ENCODE peak calls at places on chromosomes 2 and 18, in nine cellular contexts. One of them, this sample, is unnamed.

GRCh38 chr2:36965751-36966369 is 476 bp downstream of the STRN start:
- DNase-seq in H54: peak
- DNase-seq in glomerular endothelial cell: no peak
- DNase-seq in C1 segment of cervical spinal cord: no peak
- DNase-seq in RWPE1: peak
- DNase-seq in SW 1271: peak
- DNase-seq in activated CD8-positive, alpha-beta T cell treated with anti-CD3 and anti-CD28 coated beads, Interleukin-2, amount 10 ng/mL, durations not matched to agents 7 days and 5 days: peak
- DNase-seq in Calu3: peak
- DNase-seq in NCI-H446: peak
- DNase-seq in this sample: peak

GRCh38 chr2:11370377-11371098 is 26.1 kb upstream of the ROCK2 start:
- DNase-seq in C1 segment of cervical spinal cord: no peak
- DNase-seq in SW 1271: no peak
- DNase-seq in activated CD8-positive, alpha-beta T cell treated with anti-CD3 and anti-CD28 coated beads, Interleukin-2, amount 10 ng/mL, durations not matched to agents 7 days and 5 days: no peak
- DNase-seq in NCI-H446: no peak
- DNase-seq in RWPE1: peak
- DNase-seq in H54: no peak
- DNase-seq in glomerular endothelial cell: no peak
- DNase-seq in Calu3: peak
- DNase-seq in this sample: no peak

GRCh38 chr18:42298744-42299685 is 344.0 kb downstream of the PIK3C3 start:
- DNase-seq in activated CD8-positive, alpha-beta T cell treated with anti-CD3 and anti-CD28 coated beads, Interleukin-2, amount 10 ng/mL, durations not matched to agents 7 days and 5 days: peak
- DNase-seq in NCI-H446: peak
- DNase-seq in RWPE1: peak
- DNase-seq in SW 1271: peak
- DNase-seq in C1 segment of cervical spinal cord: peak
- DNase-seq in Calu3: peak
- DNase-seq in glomerular endothelial cell: peak
- DNase-seq in H54: peak
- DNase-seq in this sample: peak

GRCh38 chr2:229412686-229413085 is 141.6 kb upstream of the PID1 start:
- DNase-seq in H54: no peak
- DNase-seq in SW 1271: no peak
- DNase-seq in C1 segment of cervical spinal cord: no peak
- DNase-seq in glomerular endothelial cell: no peak
- DNase-seq in activated CD8-positive, alpha-beta T cell treated with anti-CD3 and anti-CD28 coated beads, Interleukin-2, amount 10 ng/mL, durations not matched to agents 7 days and 5 days: no peak
- DNase-seq in Calu3: no peak
- DNase-seq in NCI-H446: no peak
- DNase-seq in RWPE1: no peak
- DNase-seq in this sample: no peak

GRCh38 chr2:232897971-232898408 is 27.9 kb downstream of the SNORC start:
- DNase-seq in RWPE1: no peak
- DNase-seq in SW 1271: no peak
- DNase-seq in activated CD8-positive, alpha-beta T cell treated with anti-CD3 and anti-CD28 coated beads, Interleukin-2, amount 10 ng/mL, durations not matched to agents 7 days and 5 days: no peak
- DNase-seq in H54: no peak
- DNase-seq in Calu3: no peak
- DNase-seq in C1 segment of cervical spinal cord: no peak
- DNase-seq in NCI-H446: no peak
- DNase-seq in glomerular endothelial cell: no peak
- DNase-seq in this sample: no peak

GRCh38 chr2:177610813-177611212 is 218.2 kb downstream of the AGPS start:
- DNase-seq in RWPE1: no peak
- DNase-seq in C1 segment of cervical spinal cord: no peak
- DNase-seq in SW 1271: no peak
- DNase-seq in activated CD8-positive, alpha-beta T cell treated with anti-CD3 and anti-CD28 coated beads, Interleukin-2, amount 10 ng/mL, durations not matched to agents 7 days and 5 days: no peak
- DNase-seq in glomerular endothelial cell: no peak
- DNase-seq in NCI-H446: no peak
- DNase-seq in Calu3: no peak
- DNase-seq in H54: no peak
- DNase-seq in this sample: no peak

GRCh38 chr2:234329202-234329930 is 167.5 kb downstream of the ARL4C start:
- DNase-seq in RWPE1: no peak
- DNase-seq in H54: no peak
- DNase-seq in C1 segment of cervical spinal cord: no peak
- DNase-seq in activated CD8-positive, alpha-beta T cell treated with anti-CD3 and anti-CD28 coated beads, Interleukin-2, amount 10 ng/mL, durations not matched to agents 7 days and 5 days: no peak
- DNase-seq in Calu3: peak
- DNase-seq in NCI-H446: no peak
- DNase-seq in glomerular endothelial cell: no peak
- DNase-seq in SW 1271: no peak
- DNase-seq in this sample: no peak

GRCh38 chr2:29723255-29724001 is 198.0 kb downstream of the ALK start:
- DNase-seq in glomerular endothelial cell: no peak
- DNase-seq in RWPE1: no peak
- DNase-seq in activated CD8-positive, alpha-beta T cell treated with anti-CD3 and anti-CD28 coated beads, Interleukin-2, amount 10 ng/mL, durations not matched to agents 7 days and 5 days: no peak
- DNase-seq in Calu3: peak
- DNase-seq in C1 segment of cervical spinal cord: no peak
- DNase-seq in NCI-H446: no peak
- DNase-seq in H54: no peak
- DNase-seq in SW 1271: no peak
- DNase-seq in this sample: peak

GRCh38 chr2:183665976-183666375 is 541.7 kb downstream of the NUP35 start:
- DNase-seq in H54: no peak
- DNase-seq in SW 1271: no peak
- DNase-seq in RWPE1: no peak
- DNase-seq in NCI-H446: peak
- DNase-seq in glomerular endothelial cell: no peak
- DNase-seq in activated CD8-positive, alpha-beta T cell treated with anti-CD3 and anti-CD28 coated beads, Interleukin-2, amount 10 ng/mL, durations not matched to agents 7 days and 5 days: no peak
- DNase-seq in Calu3: no peak
- DNase-seq in C1 segment of cervical spinal cord: no peak
- DNase-seq in this sample: no peak

GRCh38 chr18:39380823-39381222 is 1815.2 kb upstream of the CELF4 start:
- DNase-seq in SW 1271: no peak
- DNase-seq in Calu3: no peak
- DNase-seq in glomerular endothelial cell: no peak
- DNase-seq in RWPE1: no peak
- DNase-seq in H54: no peak
- DNase-seq in activated CD8-positive, alpha-beta T cell treated with anti-CD3 and anti-CD28 coated beads, Interleukin-2, amount 10 ng/mL, durations not matched to agents 7 days and 5 days: no peak
- DNase-seq in NCI-H446: no peak
- DNase-seq in C1 segment of cervical spinal cord: no peak
- DNase-seq in this sample: no peak

GRCh38 chr2:84942964-84943421 is 28.0 kb upstream of the KCMF1 start:
- DNase-seq in glomerular endothelial cell: no peak
- DNase-seq in Calu3: no peak
- DNase-seq in SW 1271: no peak
- DNase-seq in RWPE1: no peak
- DNase-seq in C1 segment of cervical spinal cord: no peak
- DNase-seq in H54: no peak
- DNase-seq in NCI-H446: no peak
- DNase-seq in activated CD8-positive, alpha-beta T cell treated with anti-CD3 and anti-CD28 coated beads, Interleukin-2, amount 10 ng/mL, durations not matched to agents 7 days and 5 days: no peak
- DNase-seq in this sample: peak

GRCh38 chr2:41042343-41042742 is 590.5 kb upstream of the SLC8A1 start:
- DNase-seq in Calu3: no peak
- DNase-seq in H54: no peak
- DNase-seq in C1 segment of cervical spinal cord: no peak
- DNase-seq in activated CD8-positive, alpha-beta T cell treated with anti-CD3 and anti-CD28 coated beads, Interleukin-2, amount 10 ng/mL, durations not matched to agents 7 days and 5 days: no peak
- DNase-seq in glomerular endothelial cell: no peak
- DNase-seq in NCI-H446: no peak
- DNase-seq in SW 1271: no peak
- DNase-seq in RWPE1: no peak
- DNase-seq in this sample: no peak

GRCh38 chr2:101873543-101873942 is 118.2 kb upstream of the IL1R2 start:
- DNase-seq in glomerular endothelial cell: no peak
- DNase-seq in C1 segment of cervical spinal cord: no peak
- DNase-seq in activated CD8-positive, alpha-beta T cell treated with anti-CD3 and anti-CD28 coated beads, Interleukin-2, amount 10 ng/mL, durations not matched to agents 7 days and 5 days: no peak
- DNase-seq in H54: no peak
- DNase-seq in NCI-H446: peak
- DNase-seq in SW 1271: no peak
- DNase-seq in RWPE1: no peak
- DNase-seq in Calu3: no peak
- DNase-seq in this sample: no peak

GRCh38 chr2:190578158-190579057 is 43.9 kb upstream of the NEMP2 start:
- DNase-seq in SW 1271: no peak
- DNase-seq in H54: no peak
- DNase-seq in glomerular endothelial cell: no peak
- DNase-seq in Calu3: peak
- DNase-seq in C1 segment of cervical spinal cord: no peak
- DNase-seq in RWPE1: peak
- DNase-seq in activated CD8-positive, alpha-beta T cell treated with anti-CD3 and anti-CD28 coated beads, Interleukin-2, amount 10 ng/mL, durations not matched to agents 7 days and 5 days: peak
- DNase-seq in NCI-H446: no peak
- DNase-seq in this sample: no peak

GRCh38 chr2:37318401-37318800 is 6.2 kb downstream of the PRKD3 start:
- DNase-seq in NCI-H446: no peak
- DNase-seq in RWPE1: no peak
- DNase-seq in C1 segment of cervical spinal cord: no peak
- DNase-seq in activated CD8-positive, alpha-beta T cell treated with anti-CD3 and anti-CD28 coated beads, Interleukin-2, amount 10 ng/mL, durations not matched to agents 7 days and 5 days: no peak
- DNase-seq in SW 1271: no peak
- DNase-seq in Calu3: no peak
- DNase-seq in glomerular endothelial cell: no peak
- DNase-seq in H54: no peak
- DNase-seq in this sample: peak

GRCh38 chr18:10724666-10725065 is 198.8 kb downstream of the NAPG start:
- DNase-seq in NCI-H446: no peak
- DNase-seq in H54: no peak
- DNase-seq in Calu3: no peak
- DNase-seq in RWPE1: no peak
- DNase-seq in C1 segment of cervical spinal cord: no peak
- DNase-seq in SW 1271: no peak
- DNase-seq in activated CD8-positive, alpha-beta T cell treated with anti-CD3 and anti-CD28 coated beads, Interleukin-2, amount 10 ng/mL, durations not matched to agents 7 days and 5 days: no peak
- DNase-seq in glomerular endothelial cell: no peak
- DNase-seq in this sample: no peak

GRCh38 chr2:54455584-54456525 is at the start of gene SPTBN1:
- DNase-seq in Calu3: peak
- DNase-seq in activated CD8-positive, alpha-beta T cell treated with anti-CD3 and anti-CD28 coated beads, Interleukin-2, amount 10 ng/mL, durations not matched to agents 7 days and 5 days: no peak
- DNase-seq in H54: peak
- DNase-seq in C1 segment of cervical spinal cord: peak
- DNase-seq in SW 1271: peak
- DNase-seq in NCI-H446: peak
- DNase-seq in glomerular endothelial cell: no peak
- DNase-seq in RWPE1: peak
- DNase-seq in this sample: peak

GRCh38 chr2:151237422-151238012 is 24.1 kb downstream of the RBM43 start:
- DNase-seq in SW 1271: no peak
- DNase-seq in H54: peak
- DNase-seq in glomerular endothelial cell: no peak
- DNase-seq in NCI-H446: no peak
- DNase-seq in Calu3: peak
- DNase-seq in RWPE1: no peak
- DNase-seq in activated CD8-positive, alpha-beta T cell treated with anti-CD3 and anti-CD28 coated beads, Interleukin-2, amount 10 ng/mL, durations not matched to agents 7 days and 5 days: no peak
- DNase-seq in C1 segment of cervical spinal cord: no peak
- DNase-seq in this sample: no peak

GRCh38 chr2:104755026-104755856 is 98.7 kb upstream of the POU3F3 start:
- DNase-seq in RWPE1: no peak
- DNase-seq in NCI-H446: no peak
- DNase-seq in Calu3: no peak
- DNase-seq in activated CD8-positive, alpha-beta T cell treated with anti-CD3 and anti-CD28 coated beads, Interleukin-2, amount 10 ng/mL, durations not matched to agents 7 days and 5 days: no peak
- DNase-seq in H54: no peak
- DNase-seq in glomerular endothelial cell: no peak
- DNase-seq in C1 segment of cervical spinal cord: no peak
- DNase-seq in SW 1271: no peak
- DNase-seq in this sample: no peak

GRCh38 chr2:104856086-104856972 is 2.4 kb downstream of the POU3F3 start:
- DNase-seq in activated CD8-positive, alpha-beta T cell treated with anti-CD3 and anti-CD28 coated beads, Interleukin-2, amount 10 ng/mL, durations not matched to agents 7 days and 5 days: no peak
- DNase-seq in SW 1271: no peak
- DNase-seq in RWPE1: no peak
- DNase-seq in H54: no peak
- DNase-seq in glomerular endothelial cell: no peak
- DNase-seq in NCI-H446: no peak
- DNase-seq in Calu3: no peak
- DNase-seq in C1 segment of cervical spinal cord: no peak
- DNase-seq in this sample: peak

GRCh38 chr2:179285060-179285459 is 20.4 kb upstream of the SESTD1 start:
- DNase-seq in glomerular endothelial cell: no peak
- DNase-seq in Calu3: no peak
- DNase-seq in H54: no peak
- DNase-seq in NCI-H446: no peak
- DNase-seq in C1 segment of cervical spinal cord: no peak
- DNase-seq in activated CD8-positive, alpha-beta T cell treated with anti-CD3 and anti-CD28 coated beads, Interleukin-2, amount 10 ng/mL, durations not matched to agents 7 days and 5 days: no peak
- DNase-seq in RWPE1: no peak
- DNase-seq in SW 1271: no peak
- DNase-seq in this sample: no peak

GRCh38 chr2:18209934-18210639 is 331.6 kb downstream of the KCNS3 start:
- DNase-seq in H54: no peak
- DNase-seq in Calu3: no peak
- DNase-seq in glomerular endothelial cell: no peak
- DNase-seq in C1 segment of cervical spinal cord: no peak
- DNase-seq in SW 1271: no peak
- DNase-seq in NCI-H446: no peak
- DNase-seq in RWPE1: peak
- DNase-seq in activated CD8-positive, alpha-beta T cell treated with anti-CD3 and anti-CD28 coated beads, Interleukin-2, amount 10 ng/mL, durations not matched to agents 7 days and 5 days: no peak
- DNase-seq in this sample: no peak

GRCh38 chr18:22912835-22913234 is 20.3 kb upstream of the RBBP8 start:
- DNase-seq in C1 segment of cervical spinal cord: no peak
- DNase-seq in glomerular endothelial cell: no peak
- DNase-seq in H54: no peak
- DNase-seq in Calu3: no peak
- DNase-seq in activated CD8-positive, alpha-beta T cell treated with anti-CD3 and anti-CD28 coated beads, Interleukin-2, amount 10 ng/mL, durations not matched to agents 7 days and 5 days: no peak
- DNase-seq in SW 1271: no peak
- DNase-seq in RWPE1: peak
- DNase-seq in NCI-H446: no peak
- DNase-seq in this sample: no peak

GRCh38 chr18:44725300-44726096 is 44.8 kb downstream of the SETBP1 start:
- DNase-seq in RWPE1: peak
- DNase-seq in NCI-H446: no peak
- DNase-seq in activated CD8-positive, alpha-beta T cell treated with anti-CD3 and anti-CD28 coated beads, Interleukin-2, amount 10 ng/mL, durations not matched to agents 7 days and 5 days: peak
- DNase-seq in Calu3: peak
- DNase-seq in SW 1271: no peak
- DNase-seq in C1 segment of cervical spinal cord: peak
- DNase-seq in H54: no peak
- DNase-seq in glomerular endothelial cell: no peak
- DNase-seq in this sample: peak

GRCh38 chr2:204608261-204608660 is 63.0 kb downstream of the PARD3B start:
- DNase-seq in H54: no peak
- DNase-seq in activated CD8-positive, alpha-beta T cell treated with anti-CD3 and anti-CD28 coated beads, Interleukin-2, amount 10 ng/mL, durations not matched to agents 7 days and 5 days: no peak
- DNase-seq in NCI-H446: no peak
- DNase-seq in glomerular endothelial cell: no peak
- DNase-seq in Calu3: no peak
- DNase-seq in C1 segment of cervical spinal cord: no peak
- DNase-seq in SW 1271: no peak
- DNase-seq in RWPE1: no peak
- DNase-seq in this sample: no peak

GRCh38 chr2:205682239-205683021 is at the start of gene NRP2:
- DNase-seq in SW 1271: no peak
- DNase-seq in NCI-H446: peak
- DNase-seq in RWPE1: peak
- DNase-seq in H54: peak
- DNase-seq in C1 segment of cervical spinal cord: no peak
- DNase-seq in glomerular endothelial cell: no peak
- DNase-seq in activated CD8-positive, alpha-beta T cell treated with anti-CD3 and anti-CD28 coated beads, Interleukin-2, amount 10 ng/mL, durations not matched to agents 7 days and 5 days: peak
- DNase-seq in Calu3: peak
- DNase-seq in this sample: peak

GRCh38 chr2:2662037-2662846 is 331.2 kb upstream of the MYT1L start:
- DNase-seq in NCI-H446: no peak
- DNase-seq in Calu3: no peak
- DNase-seq in C1 segment of cervical spinal cord: peak
- DNase-seq in RWPE1: no peak
- DNase-seq in SW 1271: no peak
- DNase-seq in glomerular endothelial cell: no peak
- DNase-seq in H54: no peak
- DNase-seq in activated CD8-positive, alpha-beta T cell treated with anti-CD3 and anti-CD28 coated beads, Interleukin-2, amount 10 ng/mL, durations not matched to agents 7 days and 5 days: no peak
- DNase-seq in this sample: no peak

GRCh38 chr2:96893289-96894150 is 23.6 kb upstream of the SEMA4C start:
- DNase-seq in NCI-H446: no peak
- DNase-seq in RWPE1: no peak
- DNase-seq in SW 1271: no peak
- DNase-seq in activated CD8-positive, alpha-beta T cell treated with anti-CD3 and anti-CD28 coated beads, Interleukin-2, amount 10 ng/mL, durations not matched to agents 7 days and 5 days: no peak
- DNase-seq in glomerular endothelial cell: no peak
- DNase-seq in Calu3: no peak
- DNase-seq in C1 segment of cervical spinal cord: no peak
- DNase-seq in H54: no peak
- DNase-seq in this sample: no peak

GRCh38 chr2:207044380-207044779 is 105.1 kb downstream of the CPO start:
- DNase-seq in C1 segment of cervical spinal cord: no peak
- DNase-seq in activated CD8-positive, alpha-beta T cell treated with anti-CD3 and anti-CD28 coated beads, Interleukin-2, amount 10 ng/mL, durations not matched to agents 7 days and 5 days: no peak
- DNase-seq in NCI-H446: no peak
- DNase-seq in RWPE1: no peak
- DNase-seq in SW 1271: no peak
- DNase-seq in Calu3: no peak
- DNase-seq in H54: no peak
- DNase-seq in glomerular endothelial cell: no peak
- DNase-seq in this sample: no peak

GRCh38 chr2:42848270-42848669 is 55.9 kb upstream of the HAAO start:
- DNase-seq in activated CD8-positive, alpha-beta T cell treated with anti-CD3 and anti-CD28 coated beads, Interleukin-2, amount 10 ng/mL, durations not matched to agents 7 days and 5 days: no peak
- DNase-seq in RWPE1: no peak
- DNase-seq in H54: no peak
- DNase-seq in NCI-H446: peak
- DNase-seq in C1 segment of cervical spinal cord: no peak
- DNase-seq in Calu3: no peak
- DNase-seq in glomerular endothelial cell: no peak
- DNase-seq in SW 1271: no peak
- DNase-seq in this sample: no peak

GRCh38 chr2:211349031-211349430 is 792.6 kb downstream of the CPS1 start:
- DNase-seq in glomerular endothelial cell: no peak
- DNase-seq in H54: no peak
- DNase-seq in activated CD8-positive, alpha-beta T cell treated with anti-CD3 and anti-CD28 coated beads, Interleukin-2, amount 10 ng/mL, durations not matched to agents 7 days and 5 days: no peak
- DNase-seq in C1 segment of cervical spinal cord: no peak
- DNase-seq in SW 1271: no peak
- DNase-seq in Calu3: no peak
- DNase-seq in NCI-H446: peak
- DNase-seq in RWPE1: no peak
- DNase-seq in this sample: no peak